ENCODE peak calls at places on chromosomes 2 and 18, in seven cellular contexts. G, P, U, D, Q, A and C are unnamed samples.
A peak's percentile ranks its signal among the peaks of the same experiment; 100 is the strongest.

GRCh38 chr2:100482741-100483140 is 12.5 kb downstream of the NMS start:
- DNase-seq in Q (no peak), A (no peak), U (no peak), D (no peak), G (no peak), P (no peak), C (no peak)

GRCh38 chr2:38997784-38998183 is 108.1 kb downstream of the ARHGEF33 start:
- DNase-seq in G (no peak), U (no peak), D (no peak), A (no peak), P (no peak), Q (no peak), C (no peak)

GRCh38 chr18:66439670-66440069 is 164.2 kb downstream of the CDH19 start:
- DNase-seq in G (no peak), D (no peak), U (no peak), Q (no peak), A (no peak), P (no peak), C (no peak)

GRCh38 chr2:68548396-68548795 is 81.0 kb downstream of the APLF start:
- DNase-seq in A (no peak), G (no peak), Q (no peak), D (no peak), U (no peak), P (no peak), C (no peak)

GRCh38 chr2:175256806-175257585 is 75.5 kb upstream of the ATP5MC3 start:
- DNase-seq in A (no peak), P (no peak), D (no peak), G (no peak), Q (no peak), U (no peak), C (no peak)

GRCh38 chr2:159460227-159460626 is 156.1 kb downstream of the BAZ2B start:
- DNase-seq in A (no peak), G (no peak), U (no peak), Q (no peak), D (no peak), P (no peak), C (no peak)

GRCh38 chr2:217071416-217071815 is 211.6 kb upstream of the TNP1 start:
- DNase-seq in P (no peak), G (no peak), Q (no peak), U (no peak), A (no peak), D (no peak), C (no peak)

GRCh38 chr2:88245109-88245508 is 75.0 kb downstream of the THNSL2 start:
- DNase-seq in G (no peak), D (no peak), A (no peak), P (no peak), Q (no peak), U (no peak), C (no peak)

GRCh38 chr2:219219113-219219696 is 447 bp upstream of the ABCB6 start:
- DNase-seq in G (no peak), A (no peak), Q (no peak), P (no peak), U (no peak), D (no peak), C (no peak)

GRCh38 chr2:207163815-207164747 is 1.7 kb downstream of the KLF7 start:
- DNase-seq in A (no peak), Q (no peak), G (no peak), P (no peak), D (no peak), U (no peak), C (peak; percentile 62)

GRCh38 chr18:79784071-79784913 is 13.4 kb upstream of the KCNG2 start:
- DNase-seq in D (no peak), P (peak; percentile 27), G (no peak), U (no peak), A (no peak), Q (no peak), C (no peak)

GRCh38 chr2:15159751-15160177 is 401.4 kb downstream of the NBAS start:
- DNase-seq in P (peak; percentile 27), A (no peak), D (no peak), Q (no peak), U (no peak), G (peak; percentile 39), C (no peak)

GRCh38 chr2:199819746-199820145 is 31.2 kb downstream of the FTCDNL1 start:
- DNase-seq in P (no peak), G (no peak), U (no peak), A (no peak), Q (no peak), D (no peak), C (no peak)

GRCh38 chr2:213065583-213066444 is 85.6 kb downstream of the IKZF2 start:
- DNase-seq in P (no peak), D (no peak), A (no peak), G (no peak), U (no peak), Q (no peak), C (peak; percentile 33)

GRCh38 chr2:203594541-203594940 is 59.4 kb upstream of the RAPH1 start:
- DNase-seq in Q (no peak), G (no peak), U (no peak), P (no peak), D (no peak), A (no peak), C (no peak)

GRCh38 chr2:31429759-31430438 is 15.4 kb upstream of the XDH start:
- DNase-seq in A (no peak), G (no peak), U (no peak), P (no peak), D (peak; percentile 3), Q (peak; percentile 27), C (no peak)

GRCh38 chr2:155377178-155377780 is 678.8 kb downstream of the KCNJ3 start:
- DNase-seq in G (peak; percentile 69), A (no peak), Q (no peak), D (no peak), U (no peak), P (peak; percentile 74), C (no peak)